ENCODE peak calls at places on chromosome 9, in eight cellular contexts. H, O, L, G, M, I, N and P are unnamed samples.

GRCh38 chr9:109771796-109772525 is 8.0 kb upstream of the PALM2AKAP2 start:
- DNase-seq in H (peak; percentile 64), O (no peak), L (no peak), G (no peak), M (no peak), I (no peak), N (no peak), P (no peak)

GRCh38 chr9:107138261-107138992 is 144.7 kb upstream of the RAD23B start:
- DNase-seq in H (no peak), O (no peak), L (no peak), G (no peak), M (peak; percentile 12), I (no peak), N (no peak), P (no peak)

GRCh38 chr9:12155731-12156130 is 537.5 kb upstream of the TYRP1 start:
- DNase-seq in H (no peak), O (no peak), L (no peak), G (no peak), M (no peak), I (no peak), N (no peak), P (no peak)

GRCh38 chr9:126058631-126059030 is 268.0 kb upstream of the MVB12B start:
- DNase-seq in H (no peak), O (no peak), L (no peak), G (no peak), M (no peak), I (peak; percentile 34), N (no peak), P (no peak)

GRCh38 chr9:72046593-72047456 is 13.6 kb downstream of the C9orf57 start:
- DNase-seq in H (no peak), O (no peak), L (no peak), G (no peak), M (no peak), I (no peak), N (no peak), P (no peak)

GRCh38 chr9:93648836-93649235 is 72.5 kb downstream of the PHF2 start:
- DNase-seq in H (no peak), O (no peak), L (peak; percentile 4), G (no peak), M (peak; percentile 4), I (peak; percentile 32), N (peak; percentile 49), P (no peak)

GRCh38 chr9:27437652-27438373 is 86.3 kb upstream of the IFNK start:
- DNase-seq in H (no peak), O (no peak), L (no peak), G (no peak), M (no peak), I (no peak), N (no peak), P (no peak)

GRCh38 chr9:127977877-127978647 is 2.7 kb downstream of the EEIG1 start:
- DNase-seq in H (peak; percentile 52), O (no peak), L (peak; percentile 71), G (no peak), M (peak; percentile 63), I (no peak), N (no peak), P (peak; percentile 76)

GRCh38 chr9:83955985-83956287 is 24.1 kb downstream of the HNRNPK start:
- DNase-seq in H (no peak), O (peak; percentile 59), L (no peak), G (no peak), M (no peak), I (peak; percentile 21), N (no peak), P (no peak)

GRCh38 chr9:92632641-92633040 is 37.3 kb downstream of the IPPK start:
- DNase-seq in H (no peak), O (no peak), L (no peak), G (no peak), M (no peak), I (no peak), N (no peak), P (no peak)

GRCh38 chr9:88736136-88736637 is 201.2 kb downstream of the NXNL2 start:
- DNase-seq in H (no peak), O (no peak), L (no peak), G (no peak), M (no peak), I (no peak), N (no peak), P (no peak)

GRCh38 chr9:124779368-124780059 is 2.6 kb downstream of the OLFML2A start:
- DNase-seq in H (no peak), O (no peak), L (no peak), G (peak; percentile 63), M (no peak), I (peak; percentile 6), N (no peak), P (peak; percentile 93)

GRCh38 chr9:107280543-107280942 is 2.5 kb upstream of the RAD23B start:
- DNase-seq in H (no peak), O (no peak), L (no peak), G (no peak), M (no peak), I (no peak), N (no peak), P (no peak)

GRCh38 chr9:98208635-98209034 is 16.2 kb upstream of the CORO2A start:
- DNase-seq in H (no peak), O (no peak), L (no peak), G (no peak), M (no peak), I (no peak), N (no peak), P (no peak)

GRCh38 chr9:98206754-98207153 is 14.3 kb upstream of the CORO2A start:
- DNase-seq in H (no peak), O (no peak), L (no peak), G (no peak), M (no peak), I (no peak), N (no peak), P (no peak)

GRCh38 chr9:98209530-98209929 is 17.1 kb upstream of the CORO2A start:
- DNase-seq in H (no peak), O (no peak), L (no peak), G (no peak), M (no peak), I (no peak), N (no peak), P (no peak)

GRCh38 chr9:98210435-98210834 is 18.0 kb upstream of the CORO2A start:
- DNase-seq in H (no peak), O (no peak), L (no peak), G (no peak), M (no peak), I (no peak), N (no peak), P (no peak)

DNA sequence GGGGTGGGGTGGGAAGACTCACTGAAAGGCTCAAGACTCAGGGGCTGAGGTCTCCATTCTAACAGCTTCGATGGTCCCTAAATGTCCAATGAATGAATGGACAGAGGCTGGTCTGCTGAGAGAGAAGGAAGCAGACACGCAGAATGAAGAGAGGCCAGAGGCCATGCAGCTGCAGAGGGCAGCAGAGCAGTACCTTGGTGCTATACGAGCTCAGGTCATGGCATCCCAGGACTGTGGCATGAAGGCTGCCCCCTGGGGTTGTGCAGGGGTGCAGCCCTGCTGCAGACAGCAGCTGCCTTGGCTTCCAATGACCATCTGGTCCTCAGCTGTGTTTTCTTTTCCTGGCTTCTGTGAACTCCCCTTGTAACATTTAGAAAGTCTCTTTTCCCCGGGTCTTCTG is 15.2 kb upstream of the CORO2A start:
- DNase-seq in H (no peak), O (no peak), L (no peak), G (no peak), M (no peak), I (no peak), N (no peak), P (no peak)
- TF ChIP-seq CTCF in H (no peak), O (no peak), L (no peak), G (no peak), M (no peak), I (peak; percentile 61), N (no peak), P (no peak)

GRCh38 chr9:1876891-1877496 is 138.2 kb upstream of the SMARCA2 start:
- DNase-seq in H (no peak), O (no peak), L (no peak), G (no peak), M (no peak), I (no peak), N (no peak), P (no peak)

GRCh38 chr9:1878817-1879216 is 136.3 kb upstream of the SMARCA2 start:
- DNase-seq in H (no peak), O (no peak), L (no peak), G (no peak), M (no peak), I (no peak), N (no peak), P (no peak)

GRCh38 chr9:1875251-1875851 is 139.8 kb upstream of the SMARCA2 start:
- DNase-seq in H (no peak), O (no peak), L (no peak), G (no peak), M (no peak), I (no peak), N (no peak), P (no peak)

GRCh38 chr9:1877951-1878350 is 137.2 kb upstream of the SMARCA2 start:
- DNase-seq in H (no peak), O (no peak), L (no peak), G (no peak), M (no peak), I (no peak), N (no peak), P (no peak)

GRCh38 chr9:1875921-1876448 is 139.2 kb upstream of the SMARCA2 start:
- DNase-seq in H (no peak), O (no peak), L (peak; percentile 12), G (no peak), M (no peak), I (no peak), N (no peak), P (no peak)
- H3K27ac ChIP-seq in H (no peak overlapping the region), O (no peak overlapping the region), L (no peak overlapping the region), G (no peak overlapping the region), M (no peak overlapping the region), I (no peak overlapping the region), N (no peak overlapping the region), P (no peak overlapping the region)

GRCh38 chr9:114624656-114625055 is 13.6 kb downstream of the TMEM268 start:
- DNase-seq in H (no peak), O (no peak), L (no peak), G (no peak), M (no peak), I (no peak), N (no peak), P (no peak)

GRCh38 chr9:114621975-114622609 is 11.0 kb downstream of the TMEM268 start:
- DNase-seq in H (no peak), O (no peak), L (no peak), G (peak; percentile 58), M (no peak), I (no peak), N (no peak), P (peak; percentile 42)

GRCh38 chr9:114627553-114627952 is 16.5 kb downstream of the TMEM268 start:
- DNase-seq in H (no peak), O (no peak), L (no peak), G (no peak), M (no peak), I (no peak), N (no peak), P (no peak)

GRCh38 chr9:114629563-114630090 is 18.5 kb downstream of the TMEM268 start:
- DNase-seq in H (no peak), O (no peak), L (no peak), G (no peak), M (no peak), I (no peak), N (no peak), P (no peak)

GRCh38 chr9:114626415-114627029 is 15.4 kb downstream of the TMEM268 start:
- DNase-seq in H (no peak), O (no peak), L (no peak), G (no peak), M (no peak), I (no peak), N (no peak), P (no peak)
- H3K36me3 ChIP-seq in H (no peaks in the 10 kb centered on the region), O (no peaks in the 10 kb centered on the region), L (peaks cover 28% of the 10 kb centered on the region), G (no peaks in the 10 kb centered on the region), M (peaks cover 16% of the 10 kb centered on the region), I (peaks cover 70% of the 10 kb centered on the region), N (peaks cover 25% of the 10 kb centered on the region), P (peaks cover 7% of the 10 kb centered on the region)

GRCh38 chr9:1726993-1727759 is 288.0 kb upstream of the SMARCA2 start:
- DNase-seq in H (no peak), O (no peak), L (no peak), G (no peak), M (no peak), I (no peak), N (no peak), P (no peak)
- TF ChIP-seq CTCF in H (no peak), O (peak; percentile 9), L (no peak), G (no peak), M (no peak), I (peak; percentile 34), N (no peak), P (no peak)